ENCODE peak calls at places on chromosomes 7 and 10, in nine cellular contexts. E is NCI-H748 treated with DMSO at 0.1 percent for 48 hours; G is A172; S is stimulated activated CD4-positive, alpha-beta T cell treated with anti-CD3 and anti-CD28 coated beads, TNF-alpha, amount 100 ng/mL, for 4 hours; M is GM12891; D is mammary epithelial cell; Y is GM04503; L is epithelial cell of esophagus; I is NCI-H82. A is an unnamed sample.

GRCh38 chr10:110706690-110707098 is 62.6 kb downstream of the RBM20 start:
- DNase-seq in E (no peak), G (peak; percentile 89), S (no peak), M (no peak), D (peak; percentile 68), Y (peak; percentile 88), L (no peak), I (no peak), A (no peak)

GRCh38 chr10:103638948-103639347 is 145.4 kb downstream of the NEURL1 start:
- DNase-seq in E (no peak), G (no peak), S (no peak), M (no peak), D (no peak), Y (no peak), L (no peak), I (peak; percentile 13), A (no peak)

GRCh38 chr10:100786591-100786990 is 41.2 kb downstream of the PAX2 start:
- DNase-seq in E (no peak), G (no peak), S (no peak), M (no peak), D (no peak), Y (no peak), L (no peak), I (no peak), A (no peak)

GRCh38 chr7:87128883-87129282 is 23.4 kb upstream of the DMTF1 start:
- DNase-seq in E (no peak), G (no peak), S (no peak), M (no peak), D (no peak), Y (no peak), L (no peak), I (peak; percentile 86), A (no peak)

GRCh38 chr7:17422966-17423365 is 124.5 kb downstream of the AHR start:
- DNase-seq in E (no peak), G (peak; percentile 66), S (no peak), M (no peak), D (no peak), Y (peak; percentile 49), L (no peak), I (no peak), A (no peak)

GRCh38 chr10:43174969-43175368 is 36.7 kb downstream of the CSGALNACT2 start:
- DNase-seq in E (no peak), G (no peak), S (no peak), M (no peak), D (no peak), Y (no peak), L (no peak), I (no peak), A (no peak)

GRCh38 chr10:124697837-124698559 is 46.2 kb downstream of the FAM53B start:
- DNase-seq in E (no peak), G (peak; percentile 3), S (no peak), M (no peak), D (no peak), Y (no peak), L (no peak), I (peak; percentile 18), A (no peak)

GRCh38 chr7:29379551-29379950 is 184.1 kb upstream of the PRR15 start:
- DNase-seq in E (no peak), G (no peak), S (no peak), M (no peak), D (no peak), Y (no peak), L (no peak), I (no peak), A (no peak)

GRCh38 chr10:18689498-18689897 is 30.3 kb downstream of the ARL5B start:
- DNase-seq in E (peak; percentile 17), G (peak; percentile 52), S (no peak), M (no peak), D (no peak), Y (no peak), L (peak; percentile 47), I (peak; percentile 9), A (no peak)

GRCh38 chr10:82757907-82758306 is 882.9 kb downstream of the NRG3 start:
- DNase-seq in E (no peak), G (no peak), S (no peak), M (no peak), D (no peak), Y (no peak), L (no peak), I (no peak), A (no peak)

GRCh38 chr7:29091121-29091601 is 55.2 kb downstream of the CPVL start:
- DNase-seq in E (no peak), G (no peak), S (no peak), M (no peak), D (no peak), Y (no peak), L (no peak), I (peak; percentile 38), A (no peak)

GRCh38 chr7:102165136-102165535 is 121.5 kb upstream of the SH2B2 start:
- DNase-seq in E (no peak), G (no peak), S (no peak), M (no peak), D (no peak), Y (no peak), L (no peak), I (no peak), A (no peak)

GRCh38 chr7:25066253-25066652 is 58.8 kb downstream of the CYCS start:
- DNase-seq in E (no peak), G (no peak), S (no peak), M (no peak), D (no peak), Y (no peak), L (no peak), I (no peak), A (no peak)

GRCh38 chr10:72229261-72230251 is 13.5 kb upstream of the ASCC1 start:
- DNase-seq in E (peak; percentile 12), G (no peak), S (no peak), M (no peak), D (no peak), Y (no peak), L (peak; percentile 14), I (no peak), A (no peak)

GRCh38 chr10:61642073-61642637 is 20.6 kb upstream of the CABCOCO1 start:
- DNase-seq in E (no peak), G (no peak), S (no peak), M (no peak), D (no peak), Y (no peak), L (no peak), I (no peak), A (no peak)

GRCh38 chr7:55050286-55050685 is 31.5 kb downstream of the EGFR start:
- DNase-seq in E (no peak), G (no peak), S (no peak), M (no peak), D (no peak), Y (no peak), L (no peak), I (peak; percentile 69), A (no peak)

GRCh38 chr7:86926732-86927131 is 132.7 kb downstream of the ELAPOR2 start:
- DNase-seq in E (peak; percentile 50), G (peak; percentile 48), S (no peak), M (no peak), D (peak; percentile 24), Y (no peak), L (peak; percentile 60), I (peak; percentile 72), A (no peak)

GRCh38 chr7:29442146-29442545 is 121.5 kb upstream of the PRR15 start:
- DNase-seq in E (peak; percentile 59), G (peak; percentile 16), S (no peak), M (no peak), D (peak; percentile 70), Y (no peak), L (peak; percentile 69), I (peak; percentile 99), A (no peak)

GRCh38 chr7:73769481-73770001 is 529 bp downstream of the CLDN3 start:
- DNase-seq in E (peak; percentile 44), G (no peak), S (no peak), M (no peak), D (no peak), Y (no peak), L (no peak), I (no peak), A (no peak)

GRCh38 chr7:106609416-106609815 is 51.5 kb downstream of the CCDC71L start:
- DNase-seq in E (no peak), G (peak; percentile 80), S (no peak), M (no peak), D (peak; percentile 68), Y (no peak), L (peak; percentile 61), I (no peak), A (no peak)

GRCh38 chr7:156475666-156476065 is 164.9 kb upstream of the RNF32 start:
- DNase-seq in E (no peak), G (peak; percentile 46), S (no peak), M (no peak), D (no peak), Y (no peak), L (no peak), I (no peak), A (no peak)

GRCh38 chr10:97131702-97132101 is 54.1 kb downstream of the SLIT1 start:
- DNase-seq in E (no peak), G (no peak), S (no peak), M (no peak), D (no peak), Y (no peak), L (no peak), I (no peak), A (no peak)

GRCh38 chr10:132388901-132389630 is 7.9 kb upstream of the PWWP2B start:
- DNase-seq in E (no peak), G (no peak), S (no peak), M (no peak), D (no peak), Y (no peak), L (no peak), I (no peak), A (no peak)

GRCh38 chr10:4008676-4009382 is 223.8 kb upstream of the KLF6 start:
- DNase-seq in E (no peak), G (no peak), S (no peak), M (no peak), D (no peak), Y (no peak), L (peak; percentile 12), I (no peak), A (no peak)

GRCh38 chr10:97580421-97581367 is 3.5 kb upstream of the HOGA1 start:
- DNase-seq in E (no peak), G (no peak), S (no peak), M (no peak), D (no peak), Y (no peak), L (no peak), I (no peak), A (no peak)

GRCh38 chr10:88793747-88794299 is 8.7 kb upstream of the LIPM start:
- DNase-seq in E (no peak), G (peak; percentile 65), S (no peak), M (no peak), D (peak; percentile 67), Y (no peak), L (peak; percentile 14), I (no peak), A (no peak)

GRCh38 chr10:117784776-117785175 is 242.2 kb downstream of the EMX2 start:
- DNase-seq in E (no peak), G (no peak), S (no peak), M (no peak), D (no peak), Y (no peak), L (no peak), I (no peak), A (no peak)

GRCh38 chr7:117385340-117386124 is 41.8 kb downstream of the ASZ1 start:
- DNase-seq in E (no peak), G (peak; percentile 39), S (no peak), M (no peak), D (peak; percentile 19), Y (no peak), L (peak; percentile 31), I (no peak), A (no peak)

GRCh38 chr10:69732826-69733150 is 68.9 kb upstream of the COL13A1 start:
- DNase-seq in E (no peak), G (no peak), S (no peak), M (no peak), D (no peak), Y (no peak), L (peak; percentile 27), I (no peak), A (no peak)

GRCh38 chr7:114939484-114940097 is 17.7 kb downstream of the MDFIC start:
- DNase-seq in E (no peak), G (no peak), S (no peak), M (no peak), D (no peak), Y (no peak), L (no peak), I (no peak), A (no peak)

GRCh38 chr10:99859585-99859984 is 77.1 kb downstream of the ABCC2 start:
- DNase-seq in E (no peak), G (peak; percentile 22), S (no peak), M (no peak), D (no peak), Y (no peak), L (no peak), I (peak; percentile 57), A (no peak)

A was measured in activated naive CD8-positive, alpha-beta T cell treated with anti-CD3 and anti-CD28 coated beads, Interleukin-2, amount 50 U/mL, for 16 hours.